ENCODE peak calls at places on chromosomes 12 and 14, in ten cellular contexts. E, G, S, A, W, X, L, B, H and U are unnamed samples.

GRCh38 chr12:92603741-92604432 is 98.9 kb upstream of the PLEKHG7 start:
- DNase-seq in E (no peak), G (no peak), S (no peak), A (no peak), W (no peak), X (no peak), L (no peak), B (no peak), H (peak), U (peak)

GRCh38 chr14:104521816-104522745 is 57.5 kb upstream of the C14orf180 start:
- DNase-seq in E (no peak), G (no peak), S (no peak), A (no peak), W (peak), X (no peak), L (no peak), B (no peak), H (no peak), U (no peak)

GRCh38 chr14:66496188-66496807 is 10.1 kb downstream of the CCDC196 start:
- DNase-seq in E (no peak), G (no peak), S (no peak), A (no peak), W (no peak), X (no peak), L (no peak), B (no peak), H (no peak), U (no peak)

GRCh38 chr12:46134205-46134811 is 134.5 kb downstream of the SLC38A1 start:
- DNase-seq in E (no peak), G (no peak), S (no peak), A (no peak), W (no peak), X (no peak), L (no peak), B (no peak), H (no peak), U (no peak)

GRCh38 chr12:130818381-130819247 is 20.4 kb downstream of the STX2 start:
- DNase-seq in E (peak), G (peak), S (peak), A (peak), W (peak), X (peak), L (no peak), B (no peak), H (no peak), U (peak)

GRCh38 chr14:68708343-68708742 is 84.5 kb downstream of the ZFP36L1 start:
- DNase-seq in E (no peak), G (no peak), S (no peak), A (no peak), W (no peak), X (no peak), L (no peak), B (no peak), H (no peak), U (no peak)

GRCh38 chr12:76080017-76080728 is 4.3 kb downstream of the NAP1L1 start:
- DNase-seq in E (no peak), G (no peak), S (no peak), A (no peak), W (no peak), X (no peak), L (peak), B (no peak), H (peak), U (no peak)

GRCh38 chr14:77862154-77862783 is 62.4 kb downstream of the ADCK1 start:
- DNase-seq in E (peak), G (peak), S (peak), A (peak), W (peak), X (peak), L (peak), B (peak), H (peak), U (peak)

GRCh38 chr14:86196476-86196875 is 666.5 kb downstream of the FLRT2 start:
- DNase-seq in E (no peak), G (no peak), S (no peak), A (peak), W (no peak), X (no peak), L (no peak), B (no peak), H (peak), U (no peak)

GRCh38 chr14:37168721-37169120 is 3.7 kb downstream of the SLC25A21 start:
- DNase-seq in E (no peak), G (no peak), S (no peak), A (peak), W (peak), X (no peak), L (no peak), B (no peak), H (no peak), U (peak)

GRCh38 chr12:6825398-6826124 is 2.6 kb upstream of the P3H3 start:
- DNase-seq in E (peak), G (peak), S (peak), A (peak), W (peak), X (peak), L (peak), B (peak), H (peak), U (peak)

GRCh38 chr14:78383060-78383459 is 212.9 kb downstream of the NRXN3 start:
- DNase-seq in E (no peak), G (no peak), S (no peak), A (no peak), W (no peak), X (no peak), L (no peak), B (no peak), H (no peak), U (peak)

GRCh38 chr14:76480426-76480825 is 104.5 kb downstream of the ESRRB start:
- DNase-seq in E (no peak), G (peak), S (no peak), A (no peak), W (no peak), X (no peak), L (no peak), B (no peak), H (no peak), U (no peak)

GRCh38 chr12:90290980-90291975 is 582.6 kb upstream of the ATP2B1 start:
- DNase-seq in E (no peak), G (peak), S (no peak), A (peak), W (no peak), X (no peak), L (no peak), B (no peak), H (no peak), U (no peak)

GRCh38 chr14:96783306-96784224 is 13.6 kb upstream of the VRK1 start:
- DNase-seq in E (no peak), G (no peak), S (no peak), A (no peak), W (no peak), X (no peak), L (no peak), B (no peak), H (no peak), U (no peak)

GRCh38 chr14:55191881-55192616 is 664 bp upstream of the DLGAP5 start:
- DNase-seq in E (no peak), G (no peak), S (no peak), A (no peak), W (no peak), X (no peak), L (no peak), B (no peak), H (no peak), U (peak)

GRCh38 chr12:123264642-123265041 is 7.0 kb downstream of the CDK2AP1 start:
- DNase-seq in E (no peak), G (no peak), S (no peak), A (no peak), W (no peak), X (peak), L (peak), B (no peak), H (no peak), U (peak)

GRCh38 chr12:102685841-102686240 is 205.5 kb upstream of the IGF1 start:
- DNase-seq in E (no peak), G (no peak), S (no peak), A (no peak), W (no peak), X (no peak), L (no peak), B (no peak), H (no peak), U (no peak)

GRCh38 chr12:88634008-88634407 is 53.7 kb upstream of the KITLG start:
- DNase-seq in E (no peak), G (peak), S (no peak), A (no peak), W (no peak), X (no peak), L (no peak), B (no peak), H (no peak), U (no peak)

GRCh38 chr12:57610553-57611115 is 601 bp upstream of the ARHGEF25 start:
- DNase-seq in E (no peak), G (no peak), S (no peak), A (peak), W (no peak), X (peak), L (no peak), B (no peak), H (no peak), U (no peak)

GRCh38 chr12:1927751-1928351 is 9.4 kb upstream of the CACNA2D4 start:
- DNase-seq in E (peak), G (no peak), S (no peak), A (peak), W (peak), X (no peak), L (no peak), B (no peak), H (no peak), U (no peak)

GRCh38 chr12:113591480-113591971 is 119.9 kb upstream of the LHX5 start:
- DNase-seq in E (peak), G (no peak), S (no peak), A (no peak), W (no peak), X (no peak), L (no peak), B (no peak), H (no peak), U (peak)

GRCh38 chr12:95262808-95263207 is 45.2 kb downstream of the VEZT start:
- DNase-seq in E (no peak), G (peak), S (no peak), A (no peak), W (no peak), X (no peak), L (no peak), B (no peak), H (peak), U (no peak)

GRCh38 chr12:102960766-102961487 is 3.5 kb downstream of the ASCL1 start:
- DNase-seq in E (no peak), G (no peak), S (no peak), A (no peak), W (no peak), X (no peak), L (no peak), B (no peak), H (no peak), U (no peak)

GRCh38 chr14:72666610-72667009 is 227.3 kb downstream of the DPF3 start:
- DNase-seq in E (no peak), G (peak), S (no peak), A (no peak), W (no peak), X (no peak), L (no peak), B (peak), H (peak), U (no peak)

GRCh38 chr12:42422785-42423184 is 96.8 kb downstream of the PPHLN1 start:
- DNase-seq in E (no peak), G (no peak), S (no peak), A (no peak), W (no peak), X (no peak), L (no peak), B (no peak), H (no peak), U (no peak)

GRCh38 chr12:75130811-75131210 is 78.8 kb downstream of the KCNC2 start:
- DNase-seq in E (no peak), G (no peak), S (no peak), A (no peak), W (no peak), X (no peak), L (no peak), B (no peak), H (no peak), U (no peak)

GRCh38 chr12:2431810-2432209 is 363.0 kb upstream of the FKBP4 start:
- DNase-seq in E (no peak), G (no peak), S (no peak), A (no peak), W (no peak), X (no peak), L (no peak), B (no peak), H (no peak), U (no peak)

GRCh38 chr12:20220339-20220738 is 148.0 kb upstream of the PDE3A start:
- DNase-seq in E (no peak), G (peak), S (no peak), A (no peak), W (no peak), X (no peak), L (no peak), B (peak), H (peak), U (no peak)

GRCh38 chr12:58922849-58923248 is 2.5 kb upstream of the LRIG3 start:
- DNase-seq in E (no peak), G (peak), S (no peak), A (no peak), W (no peak), X (no peak), L (no peak), B (no peak), H (peak), U (no peak)

GRCh38 chr14:77654001-77654431 is 37.6 kb upstream of the SPTLC2 start:
- DNase-seq in E (no peak), G (no peak), S (no peak), A (no peak), W (no peak), X (no peak), L (no peak), B (no peak), H (no peak), U (no peak)

GRCh38 chr14:26856832-26857508 is 259.1 kb upstream of the NOVA1 start:
- DNase-seq in E (no peak), G (no peak), S (no peak), A (no peak), W (no peak), X (no peak), L (no peak), B (no peak), H (no peak), U (no peak)

GRCh38 chr12:104833756-104834155 is 124.3 kb downstream of the SLC41A2 start:
- DNase-seq in E (no peak), G (no peak), S (no peak), A (no peak), W (no peak), X (no peak), L (no peak), B (no peak), H (no peak), U (no peak)

GRCh38 chr14:31492759-31493498 is 5.1 kb upstream of the GPR33 start:
- DNase-seq in E (no peak), G (no peak), S (no peak), A (no peak), W (no peak), X (no peak), L (no peak), B (no peak), H (no peak), U (no peak)

GRCh38 chr12:5332521-5332920 is 99.4 kb upstream of the NTF3 start:
- DNase-seq in E (no peak), G (no peak), S (no peak), A (no peak), W (no peak), X (no peak), L (no peak), B (no peak), H (no peak), U (no peak)
- TF ChIP-seq POLR2A in E (no peak), G (no peak), S (no peak), A (no peak), W (no peak), X (no peak), L (no peak), B (no peak), H (no peak), U (no peak)

GRCh38 chr14:34072921-34073320 is 122.0 kb upstream of the EGLN3 start:
- DNase-seq in E (no peak), G (no peak), S (no peak), A (no peak), W (no peak), X (no peak), L (no peak), B (no peak), H (no peak), U (no peak)
- TF ChIP-seq POLR2A in E (no peak), G (no peak), S (no peak), A (no peak), W (no peak), X (no peak), L (no peak), B (no peak), H (no peak), U (no peak)

DNA sequence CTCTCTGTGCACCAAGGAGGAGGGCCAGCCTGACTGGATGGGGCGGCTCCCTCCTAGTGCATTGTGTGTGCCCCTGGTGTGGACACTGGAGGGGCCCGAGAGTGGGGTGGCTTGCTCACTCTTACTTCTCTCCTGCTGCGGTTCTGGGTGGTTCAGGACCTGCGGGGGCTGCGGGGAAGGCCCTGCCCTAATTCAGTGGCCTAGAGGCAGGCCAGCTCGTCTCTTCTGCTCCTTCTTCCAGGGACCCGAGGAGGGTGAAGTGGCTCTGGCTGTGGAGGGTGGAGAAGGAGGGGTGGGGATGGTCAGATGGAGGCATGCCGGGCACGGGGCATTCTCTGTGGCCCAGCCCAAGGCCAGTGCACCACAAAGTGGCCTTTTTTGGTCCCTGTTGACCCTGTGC is 87.1 kb downstream of the BEGAIN start:
- DNase-seq in E (no peak), G (no peak), S (no peak), A (no peak), W (no peak), X (no peak), L (no peak), B (no peak), H (no peak), U (no peak)
- TF ChIP-seq POLR2A in E (no peak), G (no peak), S (no peak), A (no peak), W (no peak), X (no peak), L (no peak), B (no peak), H (no peak), U (no peak)

GRCh38 chr12:23209793-23210192 is 584.8 kb downstream of the ETNK1 start:
- DNase-seq in E (no peak), G (no peak), S (no peak), A (no peak), W (no peak), X (no peak), L (no peak), B (no peak), H (no peak), U (no peak)

GRCh38 chr12:23202746-23203145 is 577.8 kb downstream of the ETNK1 start:
- DNase-seq in E (no peak), G (no peak), S (no peak), A (no peak), W (no peak), X (no peak), L (no peak), B (no peak), H (no peak), U (no peak)

GRCh38 chr12:23210573-23210972 is 585.6 kb downstream of the ETNK1 start:
- DNase-seq in E (no peak), G (no peak), S (no peak), A (no peak), W (no peak), X (no peak), L (no peak), B (no peak), H (no peak), U (no peak)

GRCh38 chr12:23204933-23205778 is 580.2 kb downstream of the ETNK1 start:
- DNase-seq in E (no peak), G (peak), S (no peak), A (peak), W (no peak), X (no peak), L (peak), B (peak), H (peak), U (peak)
- TF ChIP-seq POLR2A in E (no peak), G (no peak), S (no peak), A (no peak), W (no peak), X (no peak), L (no peak), B (no peak), H (no peak), U (no peak)

DNA sequence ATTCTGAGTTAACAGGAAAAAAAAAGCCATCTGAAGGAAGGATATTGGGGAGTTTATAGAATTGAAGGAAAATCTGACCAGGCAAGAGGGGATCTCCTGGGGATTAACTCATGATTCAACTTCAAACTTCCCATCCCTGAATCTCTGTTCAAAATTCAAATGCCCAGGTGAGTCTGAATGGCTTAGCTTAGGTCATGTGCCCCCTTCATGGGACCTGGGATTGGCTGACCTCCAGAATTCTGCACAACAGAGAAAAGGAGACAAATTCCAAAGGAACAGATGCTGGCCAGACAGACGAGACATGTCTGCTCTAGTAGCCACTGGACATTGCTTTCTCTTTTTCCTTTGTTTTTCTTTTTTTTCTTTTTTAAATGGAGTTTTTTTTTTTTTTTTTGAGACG is 26.3 kb upstream of the TMED10 start:
- DNase-seq in E (peak), G (no peak), S (no peak), A (no peak), W (no peak), X (no peak), L (no peak), B (no peak), H (no peak), U (no peak)
- TF ChIP-seq POLR2A in E (no peak), G (no peak), S (no peak), A (no peak), W (no peak), X (no peak), L (no peak), B (no peak), H (no peak), U (no peak)